ENCODE peak calls at places on chromosomes 11 and 22, in five cellular contexts. S is fibroblast of lung, D is astrocyte of the cerebellum, O is RWPE1, L is fibroblast of pulmonary artery. J is an unnamed sample.

GRCh38 chr11:102664001-102664752 is 39.0 kb upstream of the MMP20 start:
- DNase-seq in S (no peak), D (no peak), O (no peak), L (peak), J (no peak)

GRCh38 chr11:20156876-20157613 is 3.2 kb downstream of the DBX1 start:
- DNase-seq in S (no peak), D (no peak), O (no peak), L (no peak), J (no peak)

GRCh38 chr11:75490221-75491181 is 35.2 kb downstream of the GDPD5 start:
- DNase-seq in S (no peak), D (peak), O (peak), L (peak), J (no peak)

GRCh38 chr11:76793391-76793811 is 10.2 kb downstream of the TSKU start:
- DNase-seq in S (no peak), D (no peak), O (no peak), L (no peak), J (no peak)

GRCh38 chr22:48503035-48503625 is 1324.5 kb downstream of the BRD1 start:
- DNase-seq in S (no peak), D (no peak), O (no peak), L (no peak), J (no peak)

GRCh38 chr11:75523189-75523588 is 2.6 kb downstream of the GDPD5 start:
- DNase-seq in S (no peak), D (no peak), O (no peak), L (no peak), J (no peak)

GRCh38 chr11:46288451-46288850 is 11.0 kb downstream of the CREB3L1 start:
- DNase-seq in S (no peak), D (no peak), O (no peak), L (no peak), J (no peak)

GRCh38 chr11:20131744-20132666 is 28.3 kb downstream of the DBX1 start:
- DNase-seq in S (peak), D (no peak), O (peak), L (peak), J (peak)

GRCh38 chr11:103806130-103806900 is 230.1 kb upstream of the DDI1 start:
- DNase-seq in S (peak), D (peak), O (no peak), L (peak), J (no peak)

GRCh38 chr11:3201112-3201581 is 17.5 kb downstream of the MRGPRG start:
- DNase-seq in S (no peak), D (no peak), O (no peak), L (no peak), J (no peak)

GRCh38 chr11:120304526-120304925 is 20.6 kb upstream of the TLCD5 start:
- DNase-seq in S (no peak), D (no peak), O (peak), L (peak), J (no peak)

GRCh38 chr11:75406338-75406777 is 7.0 kb downstream of the RPS3 start:
- DNase-seq in S (peak), D (no peak), O (no peak), L (no peak), J (no peak)

GRCh38 chr22:33255781-33256180 is 197.6 kb upstream of the SYN3 start:
- DNase-seq in S (no peak), D (no peak), O (no peak), L (no peak), J (no peak)

GRCh38 chr11:20077973-20078372 is 82.3 kb downstream of the DBX1 start:
- DNase-seq in S (no peak), D (no peak), O (no peak), L (no peak), J (no peak)

GRCh38 chr11:61108847-61109585 is 6.7 kb downstream of the CD5 start:
- DNase-seq in S (no peak), D (no peak), O (no peak), L (no peak), J (no peak)

GRCh38 chr11:12185914-12186313 is 75.5 kb downstream of the MICAL2 start:
- DNase-seq in S (peak), D (no peak), O (no peak), L (peak), J (no peak)

GRCh38 chr11:5071815-5072214 is 2.4 kb downstream of the OR52E1 start:
- DNase-seq in S (no peak), D (no peak), O (no peak), L (no peak), J (no peak)

GRCh38 chr11:61509058-61510029 is 795 bp downstream of the LRRC10B start:
- DNase-seq in S (peak), D (no peak), O (peak), L (peak), J (peak)

GRCh38 chr11:75570559-75571139 is 8.6 kb downstream of the SERPINH1 start:
- DNase-seq in S (no peak), D (no peak), O (no peak), L (no peak), J (no peak)

GRCh38 chr11:128790200-128790599 is 76.9 kb downstream of the KCNJ1 start:
- DNase-seq in S (peak), D (peak), O (no peak), L (peak), J (no peak)

GRCh38 chr11:118659314-118659939 is 20.0 kb downstream of the TREH start:
- DNase-seq in S (peak), D (peak), O (peak), L (peak), J (peak)

GRCh38 chr11:65793144-65793581 is 6.3 kb downstream of the OVOL1 start:
- DNase-seq in S (no peak), D (no peak), O (peak), L (no peak), J (no peak)

GRCh38 chr11:27842290-27842689 is 142.0 kb upstream of the BDNF start:
- DNase-seq in S (no peak), D (no peak), O (no peak), L (no peak), J (no peak)

GRCh38 chr22:49301398-49302149 is 526.1 kb downstream of the BRD1 start:
- DNase-seq in S (no peak), D (no peak), O (no peak), L (no peak), J (peak)

GRCh38 chr11:107741044-107741823 is 29.4 kb upstream of the SLN start:
- DNase-seq in S (peak), D (no peak), O (no peak), L (peak), J (no peak)

GRCh38 chr11:67117667-67118058 is 1.4 kb upstream of the KDM2A start:
- DNase-seq in S (no peak), D (no peak), O (no peak), L (no peak), J (peak)

GRCh38 chr22:42419328-42419881 is 12.8 kb downstream of the NFAM1 start:
- DNase-seq in S (no peak), D (no peak), O (no peak), L (no peak), J (no peak)

GRCh38 chr11:110712643-110713468 is 619 bp upstream of the ARHGAP20 start:
- DNase-seq in S (peak), D (peak), O (no peak), L (peak), J (peak)

GRCh38 chr22:38699143-38699542 is 1.6 kb downstream of the JOSD1 start:
- DNase-seq in S (no peak), D (no peak), O (no peak), L (no peak), J (no peak)

GRCh38 chr11:119993732-119994131 is 144.2 kb downstream of the TRIM29 start:
- DNase-seq in S (no peak), D (no peak), O (peak), L (no peak), J (no peak)

GRCh38 chr11:63505857-63506528 is at the start of gene LGALS12:
- DNase-seq in S (peak), D (no peak), O (no peak), L (peak), J (no peak)

GRCh38 chr11:70460111-70460510 is 61.8 kb downstream of the CTTN start:
- DNase-seq in S (no peak), D (no peak), O (no peak), L (no peak), J (no peak)

GRCh38 chr11:66172146-66172545 is 96.3 kb upstream of the RAB1B start:
- DNase-seq in S (peak), D (no peak), O (peak), L (peak), J (no peak)

GRCh38 chr11:28860898-28861297 is 752.7 kb downstream of the METTL15 start:
- DNase-seq in S (peak), D (no peak), O (peak), L (peak), J (no peak)

GRCh38 chr11:6413791-6414231 is 5.1 kb downstream of the APBB1 start:
- DNase-seq in S (no peak), D (no peak), O (no peak), L (no peak), J (no peak)

GRCh38 chr11:46597609-46598219 is 3.9 kb upstream of the AMBRA1 start:
- DNase-seq in S (no peak), D (no peak), O (no peak), L (peak), J (no peak)

GRCh38 chr11:19525276-19525675 is 187.4 kb upstream of the NAV2 start:
- DNase-seq in S (no peak), D (no peak), O (no peak), L (no peak), J (no peak)

DNA sequence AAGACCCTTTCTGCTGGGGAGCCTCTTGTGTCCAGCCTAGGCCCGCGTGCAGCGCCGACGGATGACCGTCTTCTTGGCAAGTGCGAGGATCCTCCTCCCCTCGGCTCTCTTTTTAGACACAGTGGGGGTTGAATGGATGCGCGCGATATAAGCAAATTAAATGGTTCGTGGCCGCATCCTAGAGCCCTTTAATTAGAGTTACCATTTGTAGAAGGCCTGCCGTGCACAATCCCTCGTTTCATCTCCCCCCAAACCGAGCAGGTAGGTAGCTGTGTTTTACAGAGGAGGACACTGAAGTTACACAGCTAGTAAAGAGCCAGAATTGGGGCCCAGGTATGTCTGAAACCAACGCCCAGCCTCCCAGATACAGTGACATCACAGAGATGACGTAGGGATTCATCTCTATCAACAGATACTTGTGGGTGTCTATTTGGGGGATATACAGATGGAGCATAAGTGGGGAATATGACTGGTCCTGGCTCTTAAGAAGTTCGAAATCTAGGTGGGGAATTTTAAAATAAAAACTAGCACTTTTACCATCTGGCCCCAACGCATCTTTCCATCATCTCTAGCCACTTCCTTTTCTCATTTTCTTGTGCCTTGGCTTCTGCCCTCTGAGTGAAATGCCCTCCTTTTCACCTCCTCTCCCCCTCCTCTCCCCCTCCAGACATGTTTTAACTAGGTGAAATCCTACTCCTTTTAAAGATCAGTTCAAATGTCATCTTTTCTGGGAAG is 922 bp downstream of the TCP11L1 start:
- DNase-seq in S (peak), D (no peak), O (peak), L (no peak), J (peak)
- TF ChIP-seq CTCF in S (no peak), D (no peak), O (no peak), L (no peak), J (no peak)

GRCh38 chr11:69213315-69213714 is 57.6 kb downstream of the SMIM38 start:
- DNase-seq in S (no peak), D (no peak), O (no peak), L (no peak), J (no peak)

GRCh38 chr11:69213964-69214363 is 58.2 kb downstream of the SMIM38 start:
- DNase-seq in S (no peak), D (no peak), O (no peak), L (no peak), J (no peak)

GRCh38 chr11:69211540-69212120 is 55.9 kb downstream of the SMIM38 start:
- DNase-seq in S (no peak), D (no peak), O (no peak), L (no peak), J (no peak)

GRCh38 chr11:69210660-69211035 is 54.9 kb downstream of the SMIM38 start:
- DNase-seq in S (no peak), D (no peak), O (no peak), L (no peak), J (no peak)

GRCh38 chr11:69212121-69213110 is 56.7 kb downstream of the SMIM38 start:
- DNase-seq in S (no peak), D (no peak), O (no peak), L (peak), J (no peak)
- TF ChIP-seq CTCF in S (peak), D (peak), O (no peak), L (peak), J (no peak)

DNA sequence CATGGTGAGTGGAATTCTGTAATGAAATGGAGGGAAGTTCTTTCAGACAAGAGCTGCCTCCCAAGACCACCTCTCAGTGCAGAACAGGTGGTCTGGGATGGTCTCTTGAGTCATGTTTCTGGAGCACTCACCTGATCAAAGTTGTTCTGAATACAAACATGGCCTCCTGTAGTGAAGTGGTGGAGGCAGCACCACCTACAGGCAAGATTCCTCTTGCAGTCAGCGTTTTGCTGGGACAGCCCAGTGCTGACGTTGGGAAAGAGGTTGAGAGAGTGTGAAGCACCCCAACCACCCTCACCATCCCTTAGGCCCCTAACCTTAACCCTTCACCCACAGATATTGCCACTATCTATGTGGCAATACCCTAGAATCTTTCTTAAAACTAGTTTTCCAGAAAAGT is 371.4 kb downstream of the CADM1 start:
- DNase-seq in S (no peak), D (no peak), O (no peak), L (no peak), J (no peak)
- TF ChIP-seq CTCF in S (no peak), D (peak), O (no peak), L (no peak), J (no peak)

GRCh38 chr22:34639911-34640310 is 426.0 kb upstream of the ISX start:
- DNase-seq in S (no peak), D (no peak), O (no peak), L (no peak), J (no peak)

GRCh38 chr22:34645375-34645774 is 420.6 kb upstream of the ISX start:
- DNase-seq in S (no peak), D (no peak), O (no peak), L (no peak), J (no peak)
- TF ChIP-seq CTCF in S (no peak), D (no peak), O (no peak), L (no peak), J (no peak)

DNA sequence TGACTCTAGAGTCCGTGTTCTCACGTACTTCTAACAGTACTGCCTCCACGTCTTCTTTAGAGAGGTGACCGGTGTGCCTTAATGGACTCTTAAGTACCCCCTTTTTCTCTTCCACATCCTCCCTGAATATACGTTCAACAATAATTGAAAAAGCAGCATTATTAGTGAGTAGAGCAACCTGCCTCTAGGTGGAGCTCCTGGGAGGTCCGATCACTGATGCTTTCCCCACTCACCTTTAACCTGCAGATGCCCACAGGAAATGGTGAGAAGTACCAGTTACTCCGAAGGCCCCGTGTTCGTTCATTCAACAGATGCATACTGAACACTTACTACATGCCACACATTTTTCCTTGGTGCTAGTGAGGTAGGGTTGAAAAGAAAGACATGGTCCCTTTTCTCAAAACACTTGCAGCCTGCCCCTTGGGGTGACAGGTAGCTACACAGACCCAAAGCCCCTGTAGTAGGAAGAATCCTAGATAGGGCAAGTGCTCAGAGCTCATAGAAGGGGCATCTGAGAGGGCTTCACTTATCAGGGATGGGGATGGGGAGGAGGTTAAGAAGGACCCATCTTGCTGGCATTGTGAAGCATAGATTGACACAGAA is 72.7 kb downstream of the FEZ1 start:
- DNase-seq in S (no peak), D (no peak), O (no peak), L (no peak), J (no peak)
- TF ChIP-seq CTCF in S (no peak), D (peak), O (peak), L (peak), J (peak)

GRCh38 chr22:22042009-22042408 is 59.4 kb upstream of the TOP3B start:
- DNase-seq in S (no peak), D (no peak), O (no peak), L (no peak), J (no peak)

GRCh38 chr22:22040472-22040871 is 57.9 kb upstream of the TOP3B start:
- DNase-seq in S (no peak), D (no peak), O (no peak), L (no peak), J (no peak)

GRCh38 chr22:22042599-22043295 is 60.2 kb upstream of the TOP3B start:
- DNase-seq in S (no peak), D (no peak), O (no peak), L (no peak), J (no peak)

GRCh38 chr22:22039286-22040074 is 56.9 kb upstream of the TOP3B start:
- DNase-seq in S (no peak), D (no peak), O (no peak), L (no peak), J (no peak)

GRCh38 chr22:22040908-22041307 is 58.3 kb upstream of the TOP3B start:
- DNase-seq in S (no peak), D (no peak), O (no peak), L (no peak), J (no peak)
- TF ChIP-seq CTCF in S (no peak), D (no peak), O (no peak), L (no peak), J (no peak)

GRCh38 chr22:32204856-32205722 is at the start of gene RFPL2:
- DNase-seq in S (no peak), D (peak), O (peak), L (peak), J (no peak)

GRCh38 chr22:32205974-32206773 is 1.3 kb upstream of the RFPL2 start:
- DNase-seq in S (no peak), D (no peak), O (no peak), L (no peak), J (no peak)

GRCh38 chr22:32208681-32209080 is 3.8 kb upstream of the RFPL2 start:
- DNase-seq in S (no peak), D (no peak), O (no peak), L (no peak), J (no peak)

GRCh38 chr22:32207971-32208480 is 3.2 kb upstream of the RFPL2 start:
- DNase-seq in S (no peak), D (no peak), O (no peak), L (no peak), J (no peak)

GRCh38 chr22:32206774-32207758 is 2.2 kb upstream of the RFPL2 start:
- DNase-seq in S (no peak), D (no peak), O (no peak), L (peak), J (no peak)
- TF ChIP-seq CTCF in S (peak), D (peak), O (peak), L (peak), J (peak)